ENCODE peak calls at places on chromosome 13, in seven cellular contexts. One of them, this sample, is unnamed.
A peak's percentile ranks its signal among the peaks of the same experiment; 100 is the strongest.

GRCh38 chr13:31997641-31998040 is 33.9 kb upstream of the FRY start:
- DNase-seq in Peyer's patch: no peak
- DNase-seq in transverse colon: no peak
- DNase-seq in CD8-positive, alpha-beta T cell: no peak
- DNase-seq in PC-9: no peak
- DNase-seq in right cardiac atrium: no peak
- DNase-seq in hepatocyte: no peak
- DNase-seq in this sample: no peak

GRCh38 chr13:43629691-43630480 is 156.9 kb downstream of the ENOX1 start:
- DNase-seq in Peyer's patch: no peak
- DNase-seq in PC-9: no peak
- DNase-seq in hepatocyte: no peak
- DNase-seq in right cardiac atrium: no peak
- DNase-seq in transverse colon: no peak
- DNase-seq in CD8-positive, alpha-beta T cell: no peak
- DNase-seq in this sample: no peak

GRCh38 chr13:102591988-102592781 is 4.6 kb upstream of the TPP2 start:
- DNase-seq in CD8-positive, alpha-beta T cell: peak; percentile 65
- DNase-seq in hepatocyte: peak; percentile 83
- DNase-seq in PC-9: peak; percentile 61
- DNase-seq in Peyer's patch: peak; percentile 73
- DNase-seq in right cardiac atrium: peak; percentile 92
- DNase-seq in transverse colon: peak; percentile 80
- DNase-seq in this sample: peak; percentile 35

GRCh38 chr13:29523199-29523931 is 72.1 kb downstream of the SLC7A1 start:
- DNase-seq in right cardiac atrium: peak; percentile 88
- DNase-seq in PC-9: no peak
- DNase-seq in CD8-positive, alpha-beta T cell: no peak
- DNase-seq in transverse colon: no peak
- DNase-seq in Peyer's patch: peak; percentile 40
- DNase-seq in hepatocyte: no peak
- DNase-seq in this sample: no peak

GRCh38 chr13:59774511-59774911 is 389.2 kb downstream of the DIAPH3 start:
- DNase-seq in CD8-positive, alpha-beta T cell: no peak
- DNase-seq in hepatocyte: peak; percentile 22
- DNase-seq in right cardiac atrium: no peak
- DNase-seq in transverse colon: no peak
- DNase-seq in PC-9: peak; percentile 46
- DNase-seq in Peyer's patch: no peak
- DNase-seq in this sample: no peak

GRCh38 chr13:78436311-78436710 is 167.0 kb downstream of the POU4F1 start:
- DNase-seq in transverse colon: no peak
- DNase-seq in CD8-positive, alpha-beta T cell: no peak
- DNase-seq in right cardiac atrium: no peak
- DNase-seq in hepatocyte: no peak
- DNase-seq in PC-9: no peak
- DNase-seq in Peyer's patch: no peak
- DNase-seq in this sample: no peak

GRCh38 chr13:29105779-29106178 is 285.6 kb downstream of the MTUS2 start:
- DNase-seq in transverse colon: no peak
- DNase-seq in PC-9: no peak
- DNase-seq in hepatocyte: peak; percentile 3
- DNase-seq in Peyer's patch: no peak
- DNase-seq in right cardiac atrium: no peak
- DNase-seq in CD8-positive, alpha-beta T cell: no peak
- DNase-seq in this sample: no peak

GRCh38 chr13:20559659-20560356 is 7.1 kb upstream of the IFT88 start:
- DNase-seq in transverse colon: no peak
- DNase-seq in right cardiac atrium: no peak
- DNase-seq in CD8-positive, alpha-beta T cell: no peak
- DNase-seq in PC-9: no peak
- DNase-seq in Peyer's patch: no peak
- DNase-seq in hepatocyte: peak; percentile 22
- DNase-seq in this sample: no peak

GRCh38 chr13:109651854-109652253 is 134.5 kb downstream of the IRS2 start:
- DNase-seq in hepatocyte: no peak
- DNase-seq in PC-9: no peak
- DNase-seq in right cardiac atrium: peak; percentile 54
- DNase-seq in Peyer's patch: no peak
- DNase-seq in CD8-positive, alpha-beta T cell: no peak
- DNase-seq in transverse colon: no peak
- DNase-seq in this sample: no peak

GRCh38 chr13:79987761-79988160 is 353.2 kb downstream of the SPRY2 start:
- DNase-seq in Peyer's patch: no peak
- DNase-seq in hepatocyte: no peak
- DNase-seq in PC-9: no peak
- DNase-seq in transverse colon: no peak
- DNase-seq in CD8-positive, alpha-beta T cell: no peak
- DNase-seq in right cardiac atrium: no peak
- DNase-seq in this sample: no peak

GRCh38 chr13:63448654-63449053 is 2033.0 kb upstream of the PCDH20 start:
- DNase-seq in PC-9: no peak
- DNase-seq in hepatocyte: no peak
- DNase-seq in Peyer's patch: no peak
- DNase-seq in CD8-positive, alpha-beta T cell: no peak
- DNase-seq in right cardiac atrium: no peak
- DNase-seq in transverse colon: no peak
- DNase-seq in this sample: no peak

GRCh38 chr13:63855457-63856118 is 2439.9 kb upstream of the PCDH20 start:
- DNase-seq in transverse colon: no peak
- DNase-seq in Peyer's patch: no peak
- DNase-seq in CD8-positive, alpha-beta T cell: no peak
- DNase-seq in PC-9: no peak
- DNase-seq in hepatocyte: no peak
- DNase-seq in right cardiac atrium: no peak
- DNase-seq in this sample: no peak

GRCh38 chr13:95123726-95124125 is 177.5 kb downstream of the ABCC4 start:
- DNase-seq in transverse colon: no peak
- DNase-seq in right cardiac atrium: no peak
- DNase-seq in Peyer's patch: no peak
- DNase-seq in hepatocyte: peak; percentile 52
- DNase-seq in CD8-positive, alpha-beta T cell: no peak
- DNase-seq in PC-9: no peak
- DNase-seq in this sample: no peak

GRCh38 chr13:78241278-78241919 is 322.8 kb upstream of the EDNRB start:
- DNase-seq in transverse colon: peak; percentile 21
- DNase-seq in right cardiac atrium: peak; percentile 34
- DNase-seq in Peyer's patch: peak; percentile 56
- DNase-seq in CD8-positive, alpha-beta T cell: no peak
- DNase-seq in PC-9: no peak
- DNase-seq in hepatocyte: peak; percentile 61
- DNase-seq in this sample: no peak

GRCh38 chr13:49840266-49840665 is 47.8 kb upstream of the KPNA3 start:
- DNase-seq in transverse colon: no peak
- DNase-seq in right cardiac atrium: no peak
- DNase-seq in hepatocyte: no peak
- DNase-seq in PC-9: no peak
- DNase-seq in CD8-positive, alpha-beta T cell: no peak
- DNase-seq in Peyer's patch: no peak
- DNase-seq in this sample: no peak

DNA sequence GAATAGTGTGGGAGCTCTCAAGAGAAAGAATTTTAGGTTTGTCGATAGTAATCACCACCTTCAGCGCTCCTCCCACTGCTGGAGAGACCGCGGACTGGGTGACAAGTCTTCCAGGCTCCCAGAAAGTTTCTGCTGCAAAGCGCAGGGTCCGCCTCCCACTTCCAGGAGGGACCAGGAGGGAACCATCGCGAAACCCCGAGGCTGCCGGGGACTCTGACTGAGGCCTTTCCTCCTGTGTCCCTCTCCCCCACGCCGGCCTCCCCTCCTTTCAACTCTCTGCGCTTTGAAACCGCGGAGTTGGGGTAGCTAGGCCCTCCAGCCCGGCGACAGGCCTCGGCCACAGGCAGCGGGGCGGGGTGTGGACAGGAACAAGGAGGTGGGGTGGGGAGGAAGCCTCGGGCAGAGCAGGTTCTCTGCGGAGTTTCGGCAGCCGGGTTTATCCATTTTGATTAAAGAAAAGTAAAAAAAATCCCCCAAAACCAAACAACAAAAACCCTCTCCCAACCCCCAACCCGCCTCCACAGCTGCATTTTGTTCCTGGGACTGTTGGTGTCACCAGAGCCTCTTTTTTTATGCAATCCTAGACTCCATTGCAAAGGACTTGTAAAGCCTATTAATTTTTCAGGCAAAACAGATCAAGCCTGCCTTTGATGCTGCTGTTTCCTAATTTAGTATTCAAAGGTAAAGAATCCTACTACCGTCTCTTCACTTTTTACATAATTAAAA is 157.2 kb downstream of the TM9SF2 start:
- DNase-seq in Peyer's patch: peak; percentile 67
- DNase-seq in hepatocyte: peak; percentile 73
- DNase-seq in CD8-positive, alpha-beta T cell: peak; percentile 10
- DNase-seq in right cardiac atrium: peak; percentile 85
- DNase-seq in transverse colon: peak; percentile 37
- DNase-seq in PC-9: no peak
- DNase-seq in this sample: peak; percentile 14
- H3K4me1 ChIP-seq in Peyer's patch: peaks cover 8% of the 10 kb centered on the region
- H3K4me1 ChIP-seq in hepatocyte: peaks cover 14% of the 10 kb centered on the region
- H3K4me1 ChIP-seq in CD8-positive, alpha-beta T cell: peaks cover 43% of the 10 kb centered on the region
- H3K4me1 ChIP-seq in right cardiac atrium: no peaks in the 10 kb centered on the region
- H3K4me1 ChIP-seq in transverse colon: peaks cover 7% of the 10 kb centered on the region
- H3K4me1 ChIP-seq in PC-9: no peaks in the 10 kb centered on the region
- H3K4me1 ChIP-seq in this sample: no peaks in the 10 kb centered on the region

GRCh38 chr13:93002071-93002470 is 224.5 kb upstream of the GPC6 start:
- DNase-seq in CD8-positive, alpha-beta T cell: no peak
- DNase-seq in Peyer's patch: no peak
- DNase-seq in hepatocyte: no peak
- DNase-seq in transverse colon: no peak
- DNase-seq in right cardiac atrium: no peak
- DNase-seq in PC-9: no peak
- DNase-seq in this sample: no peak
- H3K27ac ChIP-seq in CD8-positive, alpha-beta T cell: no peak overlapping the region
- H3K27ac ChIP-seq in Peyer's patch: no peak overlapping the region
- H3K27ac ChIP-seq in hepatocyte: no peak overlapping the region
- H3K27ac ChIP-seq in transverse colon: no peak overlapping the region
- H3K27ac ChIP-seq in right cardiac atrium: no peak overlapping the region
- H3K27ac ChIP-seq in PC-9: no peak overlapping the region
- H3K27ac ChIP-seq in this sample: no peak overlapping the region

GRCh38 chr13:26946675-26947342 is 186.2 kb upstream of the GPR12 start:
- DNase-seq in CD8-positive, alpha-beta T cell: no peak
- DNase-seq in Peyer's patch: no peak
- DNase-seq in PC-9: peak; percentile 57
- DNase-seq in hepatocyte: peak; percentile 74
- DNase-seq in transverse colon: no peak
- DNase-seq in right cardiac atrium: no peak
- DNase-seq in this sample: no peak
- H3K9me3 ChIP-seq in CD8-positive, alpha-beta T cell: no peaks in the 10 kb centered on the region
- H3K9me3 ChIP-seq in Peyer's patch: no peaks in the 10 kb centered on the region
- H3K9me3 ChIP-seq in PC-9: no peaks in the 10 kb centered on the region
- H3K9me3 ChIP-seq in hepatocyte: no peaks in the 10 kb centered on the region
- H3K9me3 ChIP-seq in transverse colon: no peaks in the 10 kb centered on the region
- H3K9me3 ChIP-seq in right cardiac atrium: no peaks in the 10 kb centered on the region
- H3K9me3 ChIP-seq in this sample: no peaks in the 10 kb centered on the region

DNA sequence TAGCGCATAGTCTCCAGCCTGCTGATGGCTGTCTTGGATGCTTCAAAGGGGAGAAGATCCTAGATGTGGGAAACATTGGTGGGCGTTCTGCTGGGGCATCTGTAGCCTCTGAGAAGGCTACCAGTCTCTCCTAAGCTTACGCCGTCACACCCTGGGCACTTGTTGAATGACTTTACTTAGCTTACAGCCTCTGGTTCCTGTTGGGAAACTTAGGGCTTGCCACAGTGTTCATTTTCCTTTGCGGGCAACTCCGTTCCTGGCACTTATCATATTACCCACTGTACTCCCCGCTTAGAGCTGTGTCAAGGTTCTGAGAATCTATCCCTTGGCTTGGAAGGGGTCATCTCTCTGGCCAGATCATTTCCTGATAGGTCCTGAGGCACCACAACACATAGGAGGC is 20.7 kb upstream of the ALOX5AP start:
- DNase-seq in right cardiac atrium: no peak
- DNase-seq in PC-9: peak; percentile 10
- DNase-seq in Peyer's patch: no peak
- DNase-seq in hepatocyte: no peak
- DNase-seq in CD8-positive, alpha-beta T cell: no peak
- DNase-seq in transverse colon: no peak
- DNase-seq in this sample: no peak
- H3K4me1 ChIP-seq in right cardiac atrium: peaks cover 4% of the 10 kb centered on the region
- H3K4me1 ChIP-seq in PC-9: peaks cover 35% of the 10 kb centered on the region
- H3K4me1 ChIP-seq in Peyer's patch: no peaks in the 10 kb centered on the region
- H3K4me1 ChIP-seq in hepatocyte: no peaks in the 10 kb centered on the region
- H3K4me1 ChIP-seq in CD8-positive, alpha-beta T cell: no peaks in the 10 kb centered on the region
- H3K4me1 ChIP-seq in transverse colon: no peaks in the 10 kb centered on the region
- H3K4me1 ChIP-seq in this sample: no peaks in the 10 kb centered on the region

DNA sequence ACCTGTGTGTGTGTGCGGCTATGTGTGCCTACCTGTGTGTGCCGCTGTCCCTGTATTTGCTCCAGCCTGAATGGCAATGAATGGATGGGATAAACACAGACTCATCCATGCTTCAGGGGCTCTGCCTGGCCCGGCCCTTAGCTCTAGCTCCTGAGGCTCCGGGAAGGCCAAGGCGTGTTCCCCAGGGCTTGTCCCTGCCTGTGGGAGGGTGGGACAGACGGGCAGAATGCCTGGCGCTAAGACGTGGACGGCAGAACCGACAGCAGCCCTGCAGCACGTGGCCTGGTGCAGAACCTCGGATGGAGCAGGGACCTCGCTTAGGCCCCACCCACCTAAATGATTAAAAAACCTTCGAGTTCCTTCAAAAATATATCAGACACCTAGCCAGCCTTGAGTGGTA is 57.8 kb upstream of the C13orf46 start:
- DNase-seq in CD8-positive, alpha-beta T cell: no peak
- DNase-seq in transverse colon: no peak
- DNase-seq in Peyer's patch: no peak
- DNase-seq in PC-9: no peak
- DNase-seq in hepatocyte: no peak
- DNase-seq in right cardiac atrium: peak; percentile 71
- DNase-seq in this sample: no peak
- H3K27ac ChIP-seq in CD8-positive, alpha-beta T cell: no peak overlapping the region
- H3K27ac ChIP-seq in transverse colon: no peak overlapping the region
- H3K27ac ChIP-seq in Peyer's patch: no peak overlapping the region
- H3K27ac ChIP-seq in PC-9: no peak overlapping the region
- H3K27ac ChIP-seq in hepatocyte: no peak overlapping the region
- H3K27ac ChIP-seq in right cardiac atrium: no peak overlapping the region
- H3K27ac ChIP-seq in this sample: no peak overlapping the region

GRCh38 chr13:22897571-22898314 is 283.0 kb upstream of the SGCG start:
- DNase-seq in right cardiac atrium: peak; percentile 43
- DNase-seq in Peyer's patch: no peak
- DNase-seq in hepatocyte: no peak
- DNase-seq in transverse colon: no peak
- DNase-seq in PC-9: no peak
- DNase-seq in CD8-positive, alpha-beta T cell: no peak
- DNase-seq in this sample: no peak
- H3K9me3 ChIP-seq in right cardiac atrium: no peaks in the 10 kb centered on the region
- H3K9me3 ChIP-seq in Peyer's patch: no peaks in the 10 kb centered on the region
- H3K9me3 ChIP-seq in hepatocyte: no peaks in the 10 kb centered on the region
- H3K9me3 ChIP-seq in transverse colon: no peaks in the 10 kb centered on the region
- H3K9me3 ChIP-seq in PC-9: no peaks in the 10 kb centered on the region
- H3K9me3 ChIP-seq in CD8-positive, alpha-beta T cell: no peaks in the 10 kb centered on the region
- H3K9me3 ChIP-seq in this sample: no peaks in the 10 kb centered on the region

DNA sequence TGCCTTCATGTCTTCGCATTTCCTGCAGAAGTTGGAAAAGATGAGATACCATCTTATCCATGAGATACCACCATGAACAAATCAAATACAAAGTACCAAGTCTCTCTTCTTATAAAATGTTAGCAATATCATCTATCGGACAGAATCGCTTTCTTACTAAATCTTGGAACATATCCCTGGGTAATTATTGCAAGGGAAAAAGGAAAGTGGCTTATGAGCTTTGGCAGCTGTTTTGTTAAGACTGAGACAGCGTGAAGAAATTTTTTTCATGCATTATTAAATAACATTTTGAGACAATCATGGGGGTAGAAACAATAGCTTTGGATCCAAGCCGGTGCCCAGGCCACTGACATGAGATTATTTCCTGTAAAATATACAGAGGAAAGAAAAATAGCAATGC is 84.5 kb downstream of the DOCK9 start:
- DNase-seq in CD8-positive, alpha-beta T cell: no peak
- DNase-seq in right cardiac atrium: no peak
- DNase-seq in transverse colon: no peak
- DNase-seq in hepatocyte: no peak
- DNase-seq in Peyer's patch: no peak
- DNase-seq in PC-9: no peak
- DNase-seq in this sample: no peak
- H3K4me1 ChIP-seq in CD8-positive, alpha-beta T cell: no peaks in the 10 kb centered on the region
- H3K4me1 ChIP-seq in right cardiac atrium: peaks cover 7% of the 10 kb centered on the region
- H3K4me1 ChIP-seq in transverse colon: no peaks in the 10 kb centered on the region
- H3K4me1 ChIP-seq in hepatocyte: peaks cover 18% of the 10 kb centered on the region
- H3K4me1 ChIP-seq in Peyer's patch: no peaks in the 10 kb centered on the region
- H3K4me1 ChIP-seq in PC-9: peaks cover 17% of the 10 kb centered on the region
- H3K4me1 ChIP-seq in this sample: no peaks in the 10 kb centered on the region